ENCODE peak calls at places on chromosomes 16 and 17, in nine cellular contexts. X is heart left ventricle, A is K562, F is colonic mucosa, P is GM20000, L is lung, I is neural crest cell, S is thoracic aorta, E is cardiac fibroblast. J is an unnamed sample.

GRCh38 chr16:27840311-27841060 is 223.0 kb downstream of the GSG1L start:
- DNase-seq in X (no peak), A (no peak), F (no peak), P (no peak), L (no peak), I (no peak), S (no peak), E (no peak), J (no peak)

GRCh38 chr17:39651908-39652634 is 13.1 kb upstream of the TCAP start:
- DNase-seq in X (no peak), A (no peak), F (no peak), P (no peak), L (no peak), I (no peak), S (no peak), E (no peak), J (no peak)

GRCh38 chr16:8962393-8963009 is 1.2 kb downstream of the USP7 start:
- DNase-seq in X (no peak), A (peak; percentile 35), F (peak; percentile 56), P (peak; percentile 77), L (peak; percentile 37), I (no peak), S (no peak), E (no peak), J (peak; percentile 51)

GRCh38 chr17:13140750-13141149 is 122.9 kb upstream of the ELAC2 start:
- DNase-seq in X (no peak), A (no peak), F (no peak), P (no peak), L (no peak), I (peak; percentile 31), S (no peak), E (no peak), J (no peak)

GRCh38 chr16:4801051-4801961 is 1.1 kb downstream of the ROGDI start:
- DNase-seq in X (no peak), A (no peak), F (no peak), P (no peak), L (no peak), I (peak; percentile 9), S (no peak), E (no peak), J (no peak)

GRCh38 chr16:54929090-54930033 is 1.3 kb upstream of the IRX5 start:
- DNase-seq in X (peak; percentile 100), A (peak; percentile 95), F (peak; percentile 100), P (peak; percentile 92), L (peak; percentile 99), I (peak; percentile 99), S (peak; percentile 98), E (peak; percentile 99), J (peak; percentile 86)

GRCh38 chr17:68861602-68862001 is 93.6 kb downstream of the ABCA8 start:
- DNase-seq in X (no peak), A (no peak), F (no peak), P (no peak), L (no peak), I (no peak), S (no peak), E (peak; percentile 23), J (no peak)

GRCh38 chr17:63405741-63406261 is 40.3 kb downstream of the CYB561 start:
- DNase-seq in X (no peak), A (peak; percentile 54), F (no peak), P (peak; percentile 38), L (no peak), I (no peak), S (no peak), E (peak; percentile 92), J (no peak)

GRCh38 chr16:12086861-12087260 is 110.3 kb downstream of the SNX29 start:
- DNase-seq in X (no peak), A (no peak), F (no peak), P (no peak), L (no peak), I (no peak), S (no peak), E (no peak), J (no peak)

GRCh38 chr17:59643159-59643857 is 23.6 kb downstream of the CLTC start:
- DNase-seq in X (no peak), A (no peak), F (no peak), P (no peak), L (no peak), I (no peak), S (no peak), E (peak; percentile 68), J (no peak)

GRCh38 chr16:14146445-14146844 is 75.3 kb downstream of the MRTFB start:
- DNase-seq in X (no peak), A (no peak), F (no peak), P (peak; percentile 6), L (no peak), I (no peak), S (no peak), E (no peak), J (no peak)

GRCh38 chr17:27511921-27512320 is 55.7 kb downstream of the KSR1 start:
- DNase-seq in X (no peak), A (no peak), F (no peak), P (no peak), L (no peak), I (no peak), S (no peak), E (no peak), J (no peak)

GRCh38 chr17:27513849-27514248 is 57.6 kb downstream of the KSR1 start:
- DNase-seq in X (no peak), A (no peak), F (no peak), P (no peak), L (no peak), I (no peak), S (no peak), E (no peak), J (no peak)

GRCh38 chr17:27518048-27518447 is 61.8 kb downstream of the KSR1 start:
- DNase-seq in X (no peak), A (no peak), F (no peak), P (no peak), L (no peak), I (no peak), S (no peak), E (no peak), J (no peak)

GRCh38 chr17:27512511-27513346 is 56.5 kb downstream of the KSR1 start:
- DNase-seq in X (no peak), A (no peak), F (no peak), P (no peak), L (no peak), I (no peak), S (no peak), E (no peak), J (no peak)

GRCh38 chr17:27514595-27515413 is 58.6 kb downstream of the KSR1 start:
- DNase-seq in X (no peak), A (no peak), F (no peak), P (no peak), L (no peak), I (no peak), S (no peak), E (no peak), J (no peak)
- TF ChIP-seq CTCF in X (no peak), A (no peak), F (no peak), P (no peak), L (no peak), I (no peak), S (no peak), E (no peak), J (no peak)

GRCh38 chr16:15643453-15644305 is 725 bp upstream of the MARF1 start:
- DNase-seq in X (no peak), A (peak; percentile 37), F (peak; percentile 39), P (no peak), L (no peak), I (peak; percentile 4), S (no peak), E (peak; percentile 75), J (no peak)
- TF ChIP-seq CTCF in X (peak; percentile 47), A (peak; percentile 58), F (peak; percentile 41), P (no peak), L (peak; percentile 30), I (peak; percentile 60), S (peak; percentile 49), E (peak; percentile 58), J (no peak)

GRCh38 chr17:49444384-49444783 is 29.7 kb upstream of the PHB1 start:
- DNase-seq in X (no peak), A (no peak), F (no peak), P (no peak), L (no peak), I (no peak), S (no peak), E (no peak), J (no peak)

GRCh38 chr17:49445561-49445960 is 30.9 kb upstream of the PHB1 start:
- DNase-seq in X (no peak), A (no peak), F (no peak), P (no peak), L (no peak), I (no peak), S (no peak), E (no peak), J (no peak)

GRCh38 chr17:49450735-49451134 is 36.1 kb upstream of the PHB1 start:
- DNase-seq in X (no peak), A (no peak), F (no peak), P (no peak), L (no peak), I (no peak), S (no peak), E (peak; percentile 35), J (no peak)

GRCh38 chr17:49450181-49450580 is 35.5 kb upstream of the PHB1 start:
- DNase-seq in X (no peak), A (no peak), F (no peak), P (no peak), L (no peak), I (no peak), S (no peak), E (no peak), J (no peak)

DNA sequence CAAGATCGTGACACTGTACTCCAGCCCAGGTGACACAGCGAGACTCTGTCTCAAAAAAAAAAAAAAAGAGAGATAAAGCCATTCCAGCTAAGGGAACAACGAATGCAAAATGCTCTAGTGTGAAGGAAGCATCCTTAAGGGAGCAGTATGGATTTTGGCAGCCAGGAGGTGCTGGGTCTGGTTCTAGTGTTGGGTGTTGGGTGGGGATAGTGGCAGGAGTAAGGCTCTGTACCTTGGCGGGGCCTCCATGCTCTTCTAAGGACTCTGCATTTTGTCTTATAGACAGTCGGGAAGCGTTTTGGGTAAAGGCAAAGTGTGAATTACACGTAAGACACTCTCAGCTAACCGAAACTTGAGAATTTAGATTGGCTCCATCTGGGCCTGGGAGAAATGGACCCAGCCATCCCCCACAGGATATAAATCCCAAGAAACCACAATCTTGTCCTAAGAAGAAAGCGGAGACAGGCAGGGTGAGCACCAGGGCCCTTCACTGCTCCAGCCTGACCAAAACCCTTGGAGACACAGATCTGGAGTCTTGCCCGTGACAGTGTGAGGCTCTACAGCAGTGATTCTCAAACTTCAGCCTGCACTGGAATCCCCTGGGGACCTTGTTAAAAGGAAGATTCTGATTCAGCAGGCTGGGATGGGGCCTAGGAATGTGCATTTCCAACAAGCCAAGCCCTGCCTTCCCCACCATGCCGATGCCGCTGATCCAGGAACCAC is 33.1 kb upstream of the PHB1 start:
- DNase-seq in X (peak; percentile 42), A (no peak), F (no peak), P (no peak), L (no peak), I (no peak), S (no peak), E (peak; percentile 81), J (no peak)
- TF ChIP-seq CTCF in X (no peak), A (no peak), F (no peak), P (no peak), L (no peak), I (no peak), S (no peak), E (peak; percentile 26), J (no peak)

DNA sequence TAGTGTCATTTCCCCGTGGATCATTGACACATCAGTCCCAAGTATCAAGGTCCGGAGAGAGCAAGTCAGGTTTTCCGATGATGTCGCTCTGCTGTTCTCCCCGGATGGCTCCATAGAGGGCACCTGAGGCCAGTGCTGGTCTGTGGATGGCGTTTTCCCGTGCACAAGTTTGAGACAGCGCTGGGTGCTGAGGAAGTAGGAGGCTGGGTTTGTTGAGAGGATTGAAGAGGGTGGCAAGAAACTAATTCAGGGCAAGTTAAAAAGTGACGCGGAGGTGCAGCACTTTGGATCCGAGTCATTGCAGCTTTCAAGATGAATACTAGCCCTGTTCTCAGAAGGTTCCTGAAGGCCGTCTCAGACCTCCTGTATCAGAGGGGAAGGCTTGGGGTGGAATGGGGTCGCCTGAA is 7.7 kb downstream of the NUBP1 start:
- DNase-seq in X (peak; percentile 48), A (no peak), F (no peak), P (peak; percentile 42), L (no peak), I (no peak), S (no peak), E (no peak), J (no peak)
- TF ChIP-seq CTCF in X (no peak), A (no peak), F (no peak), P (no peak), L (no peak), I (no peak), S (no peak), E (no peak), J (no peak)